ENCODE peak calls at places on chromosomes 12 and 14, in seven cellular contexts. J is GM06990, I is heart right ventricle, V is pancreas, C is BE2C, B is uterus, S is NT2/D1. L is an unnamed sample. For H3K36me3, the result is how much of the 10 kb centered on the place peaks cover.

GRCh38 chr12:48717252-48717695 is 767 bp upstream of the CCNT1 start:
- DNase-seq in V (no peak), B (no peak), C (no peak), S (no peak), I (no peak), J (peak), L (no peak)

GRCh38 chr12:13784504-13784903 is 196.9 kb downstream of the GRIN2B start:
- DNase-seq in B (no peak), J (no peak), V (no peak), I (peak), C (no peak), S (no peak), L (no peak)

GRCh38 chr14:52078093-52078492 is 9.2 kb upstream of the NID2 start:
- DNase-seq in V (no peak), I (no peak), S (no peak), B (no peak), J (no peak), C (no peak), L (peak)

GRCh38 chr14:101022121-101022520 is 118.6 kb upstream of the RTL1 start:
- DNase-seq in B (peak), J (no peak), I (no peak), V (peak), C (peak), S (no peak), L (no peak)

GRCh38 chr12:3632256-3633240 is 120.4 kb downstream of the CRACR2A start:
- DNase-seq in S (no peak), C (no peak), B (no peak), I (no peak), V (no peak), J (no peak), L (no peak)

GRCh38 chr14:38256358-38256840 is 506 bp upstream of the CLEC14A start:
- DNase-seq in J (no peak), B (no peak), S (no peak), C (no peak), V (no peak), I (no peak), L (no peak)

GRCh38 chr12:16323010-16323409 is 24.4 kb upstream of the MGST1 start:
- DNase-seq in S (no peak), V (no peak), J (no peak), I (no peak), B (no peak), C (no peak), L (no peak)

GRCh38 chr14:91250912-91251311 is 6.4 kb upstream of the GPR68 start:
- DNase-seq in S (no peak), V (no peak), J (no peak), C (peak), B (no peak), I (no peak), L (no peak)

GRCh38 chr14:32074887-32075572 is 2.1 kb upstream of the ARHGAP5 start:
- DNase-seq in B (no peak), V (no peak), S (no peak), J (no peak), I (no peak), C (no peak), L (peak)

GRCh38 chr12:47954467-47955045 is 8.8 kb upstream of the TMEM106C start:
- DNase-seq in B (no peak), C (no peak), S (no peak), J (no peak), I (no peak), V (no peak), L (peak)

GRCh38 chr14:21997300-21997699 is 323.7 kb upstream of the OR4E1 start:
- DNase-seq in I (no peak), J (no peak), S (no peak), V (no peak), C (no peak), B (no peak), L (no peak)

GRCh38 chr12:128820253-128820652 is 3.5 kb downstream of the SLC15A4 start:
- DNase-seq in V (no peak), I (no peak), S (no peak), B (no peak), C (no peak), J (no peak), L (no peak)

GRCh38 chr12:66168410-66168809 is 1.4 kb downstream of the TMBIM4 start:
- DNase-seq in V (no peak), I (no peak), J (no peak), B (no peak), C (no peak), S (no peak), L (no peak)

GRCh38 chr12:20455001-20455706 is 86.8 kb downstream of the PDE3A start:
- DNase-seq in C (no peak), I (no peak), B (no peak), V (no peak), S (no peak), J (no peak), L (no peak)

GRCh38 chr14:100278702-100279101 is 27.5 kb downstream of the SLC25A29 start:
- DNase-seq in J (no peak), S (no peak), V (no peak), C (no peak), I (no peak), B (no peak), L (no peak)

GRCh38 chr12:22874151-22874550 is 249.2 kb downstream of the ETNK1 start:
- DNase-seq in B (no peak), J (no peak), I (no peak), C (no peak), V (no peak), S (no peak), L (no peak)

GRCh38 chr14:80080601-80081000 is 130.7 kb downstream of the DIO2 start:
- DNase-seq in I (no peak), C (no peak), B (no peak), J (no peak), V (no peak), S (no peak), L (no peak)

GRCh38 chr14:100078997-100079561 is 13.9 kb downstream of the EVL start:
- DNase-seq in I (no peak), B (no peak), V (no peak), J (no peak), C (peak), S (no peak), L (no peak)

GRCh38 chr14:78764645-78765044 is 594.5 kb downstream of the NRXN3 start:
- DNase-seq in I (no peak), C (no peak), B (no peak), S (no peak), J (no peak), V (no peak), L (no peak)

GRCh38 chr12:20546267-20546666 is 148.9 kb upstream of the SLCO1C1 start:
- DNase-seq in V (no peak), I (no peak), C (no peak), B (no peak), S (no peak), J (no peak), L (no peak)

GRCh38 chr12:47413806-47414205 is 292.0 kb downstream of the RPAP3 start:
- DNase-seq in S (no peak), V (no peak), I (no peak), C (no peak), B (no peak), J (no peak), L (no peak)

GRCh38 chr12:54393350-54393655 is 8.8 kb upstream of the ZNF385A start:
- DNase-seq in I (no peak), C (no peak), S (no peak), B (no peak), J (no peak), V (no peak), L (no peak)

GRCh38 chr12:46219892-46220655 is 48.8 kb downstream of the SLC38A1 start:
- DNase-seq in C (no peak), I (no peak), V (no peak), B (no peak), J (no peak), S (no peak), L (peak)

GRCh38 chr12:43580601-43581000 is 28.6 kb upstream of the ADAMTS20 start:
- DNase-seq in B (no peak), V (no peak), J (no peak), S (no peak), C (no peak), I (no peak), L (no peak)

GRCh38 chr12:96219700-96220206 is 25.6 kb downstream of the ELK3 start:
- DNase-seq in S (peak), V (no peak), B (no peak), J (no peak), C (no peak), I (no peak), L (peak)

GRCh38 chr12:4505381-4505986 is 33.2 kb upstream of the RAD51AP1 start:
- DNase-seq in S (no peak), J (no peak), C (no peak), I (no peak), V (no peak), B (no peak), L (no peak)

GRCh38 chr12:97989366-97989940 is 525.9 kb upstream of the TMPO start:
- DNase-seq in S (no peak), B (no peak), C (no peak), J (no peak), I (no peak), V (no peak), L (no peak)

GRCh38 chr14:90567191-90567590 is 170.4 kb downstream of the CALM1 start:
- DNase-seq in I (no peak), S (no peak), V (no peak), B (no peak), J (no peak), C (no peak), L (no peak)

GRCh38 chr14:56156096-56156495 is 37.9 kb downstream of the PELI2 start:
- DNase-seq in S (no peak), C (no peak), J (no peak), I (no peak), V (no peak), B (no peak), L (no peak)

GRCh38 chr14:66568220-66568619 is 60.3 kb downstream of the GPHN start:
- DNase-seq in I (no peak), J (no peak), V (no peak), B (no peak), C (no peak), S (no peak), L (no peak)

GRCh38 chr12:119149270-119149669 is 29.5 kb upstream of the HSPB8 start:
- DNase-seq in I (peak), B (no peak), C (no peak), V (no peak), J (no peak), S (no peak), L (no peak)
- H3K36me3 ChIP-seq in I (under half), B (under half), C (half or more), V (under half), J (under half), S (under half), L (under half)

DNA sequence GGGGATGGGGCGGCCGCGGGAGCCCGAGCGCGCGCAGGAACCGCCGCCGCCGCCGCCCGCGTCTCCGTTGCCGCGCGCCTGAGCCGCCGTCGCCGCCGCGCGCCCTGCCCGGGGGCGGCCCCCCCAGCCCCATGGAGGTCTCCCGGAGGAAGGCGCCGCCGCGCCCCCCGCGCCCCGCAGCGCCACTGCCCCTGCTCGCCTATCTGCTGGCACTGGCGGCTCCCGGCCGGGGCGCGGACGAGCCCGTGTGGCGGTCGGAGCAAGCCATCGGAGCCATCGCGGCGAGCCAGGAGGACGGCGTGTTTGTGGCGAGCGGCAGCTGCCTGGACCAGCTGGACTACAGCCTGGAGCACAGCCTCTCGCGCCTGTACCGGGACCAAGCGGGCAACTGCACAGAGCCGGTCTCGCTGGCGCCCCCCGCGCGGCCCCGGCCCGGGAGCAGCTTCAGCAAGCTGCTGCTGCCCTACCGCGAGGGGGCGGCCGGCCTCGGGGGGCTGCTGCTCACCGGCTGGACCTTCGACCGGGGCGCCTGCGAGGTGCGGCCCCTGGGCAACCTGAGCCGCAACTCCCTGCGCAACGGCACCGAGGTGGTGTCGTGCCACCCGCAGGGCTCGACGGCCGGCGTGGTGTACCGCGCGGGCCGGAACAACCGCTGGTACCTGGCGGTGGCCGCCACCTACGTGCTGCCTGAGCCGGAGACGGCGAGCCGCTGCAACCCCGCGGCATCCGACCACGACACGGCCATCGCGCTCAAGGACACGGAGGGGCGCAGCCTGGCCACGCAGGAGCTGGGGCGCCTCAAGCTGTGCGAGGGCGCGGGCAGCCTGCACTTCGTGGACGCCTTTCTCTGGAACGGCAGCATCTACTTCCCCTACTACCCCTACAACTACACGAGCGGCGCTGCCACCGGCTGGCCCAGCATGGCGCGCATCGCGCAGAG is 734 bp downstream of the PLXNC1 start:
- DNase-seq in J (peak), C (peak), S (no peak), V (peak), I (peak), B (peak), L (no peak)
- H3K4me3 ChIP-seq in J (peak), C (no peak), S (peak), V (peak), I (peak), B (peak), L (no peak)

GRCh38 chr14:59349154-59349772 is 115.9 kb downstream of the GPR135 start:
- DNase-seq in V (no peak), I (no peak), C (no peak), B (no peak), S (no peak), J (no peak), L (no peak)
- H3K36me3 ChIP-seq in V (under half), I (under half), C (under half), B (under half), S (under half), J (under half), L (under half)

GRCh38 chr14:93185333-93185688 is 194 bp downstream of the LYSET start:
- DNase-seq in I (no peak), J (no peak), B (no peak), V (no peak), C (no peak), S (no peak), L (no peak)

GRCh38 chr14:93183596-93184317 is 940 bp downstream of the MOAP1 start:
- DNase-seq in B (no peak), V (no peak), J (no peak), I (no peak), S (no peak), C (no peak), L (no peak)

GRCh38 chr14:93184391-93185332 is at the start of the genes LYSET and MOAP1:
- DNase-seq in S (peak), B (peak), C (peak), V (peak), J (peak), I (peak), L (peak)

GRCh38 chr14:93186961-93187360 is 1.8 kb downstream of the LYSET start:
- DNase-seq in S (no peak), J (no peak), V (no peak), B (no peak), I (no peak), C (no peak), L (no peak)

GRCh38 chr14:93186461-93186860 is 1.3 kb downstream of the LYSET start:
- DNase-seq in I (no peak), B (no peak), J (no peak), C (no peak), S (no peak), V (no peak), L (no peak)
- H3K4me3 ChIP-seq in I (no peak), B (no peak), J (no peak), C (no peak), S (no peak), V (no peak), L (no peak)

DNA sequence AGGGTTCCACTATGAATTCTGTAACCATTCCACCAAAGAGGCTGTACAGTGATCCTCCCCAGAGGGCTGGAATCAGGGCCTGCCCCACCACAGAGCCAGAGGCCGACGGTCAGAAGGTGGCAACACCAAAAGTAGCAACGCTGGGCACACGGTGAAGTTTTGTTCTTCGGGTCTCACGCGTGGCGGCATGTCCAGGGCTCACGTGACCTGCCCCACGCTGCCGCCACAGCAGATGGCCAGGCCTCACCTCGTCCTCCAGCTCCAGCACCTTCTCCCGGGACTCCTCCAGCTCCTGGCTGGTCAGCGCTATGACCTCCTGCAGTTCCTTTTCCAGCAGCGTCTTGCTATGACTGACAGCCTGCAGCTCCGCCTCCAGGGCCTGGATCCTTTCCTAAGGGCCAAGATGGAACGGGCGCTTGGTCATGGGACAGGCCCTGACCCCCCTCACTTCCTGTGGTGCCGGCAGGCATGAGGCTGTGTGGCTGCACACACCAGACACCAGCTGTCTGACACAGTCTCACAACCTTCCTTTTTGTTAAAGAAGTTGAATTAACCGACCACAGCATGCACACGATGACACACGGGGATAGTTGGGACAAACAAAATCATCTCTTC is 22.4 kb upstream of the ANKLE2 start:
- DNase-seq in V (no peak), J (no peak), I (no peak), C (no peak), S (no peak), B (no peak), L (no peak)
- H3K36me3 ChIP-seq in V (under half), J (half or more), I (half or more), C (half or more), S (half or more), B (under half), L (under half)

GRCh38 chr14:45246633-45247173 is 6.3 kb downstream of the MIS18BP1 start:
- DNase-seq in S (no peak), B (no peak), I (no peak), J (no peak), V (no peak), C (no peak), L (no peak)
- H3K4me3 ChIP-seq in S (no peak), B (no peak), I (no peak), J (peak), V (no peak), C (no peak), L (no peak)

GRCh38 chr12:67590122-67590795 is 58.3 kb upstream of the DYRK2 start:
- DNase-seq in S (no peak), C (peak), V (no peak), I (no peak), B (no peak), J (no peak), L (no peak)
- H3K36me3 ChIP-seq in S (under half), C (under half), V (under half), I (under half), B (under half), J (under half), L (under half)